ENCODE peak calls at places on chromosomes 11 and 22, in nine cellular contexts. One of them, this sample, is unnamed. For H3K4me1, the result is how much of the 10 kb centered on the place peaks cover.

GRCh38 chr11:28632338-28632737 is 524.1 kb downstream of the METTL15 start:
- DNase-seq in CD4-positive, alpha-beta memory T cell: no peak
- DNase-seq in fibroblast of lung: no peak
- DNase-seq in neural progenitor cell: no peak
- DNase-seq in H1: no peak
- DNase-seq in tibial nerve: no peak
- DNase-seq in upper lobe of right lung: no peak
- DNase-seq in stomach: no peak
- DNase-seq in mucosa of descending colon: no peak
- DNase-seq in this sample: no peak

GRCh38 chr22:50078761-50079160 is 6.5 kb downstream of the MLC1 start:
- DNase-seq in fibroblast of lung: no peak
- DNase-seq in stomach: no peak
- DNase-seq in mucosa of descending colon: no peak
- DNase-seq in tibial nerve: no peak
- DNase-seq in H1: no peak
- DNase-seq in upper lobe of right lung: no peak
- DNase-seq in neural progenitor cell: no peak
- DNase-seq in CD4-positive, alpha-beta memory T cell: no peak
- DNase-seq in this sample: peak

GRCh38 chr11:116517584-116517983 is 255.2 kb downstream of the BUD13 start:
- DNase-seq in mucosa of descending colon: no peak
- DNase-seq in neural progenitor cell: no peak
- DNase-seq in upper lobe of right lung: no peak
- DNase-seq in tibial nerve: no peak
- DNase-seq in fibroblast of lung: no peak
- DNase-seq in H1: no peak
- DNase-seq in CD4-positive, alpha-beta memory T cell: no peak
- DNase-seq in stomach: peak
- DNase-seq in this sample: peak

GRCh38 chr11:116499396-116500001 is 273.3 kb downstream of the BUD13 start:
- DNase-seq in mucosa of descending colon: peak
- DNase-seq in stomach: peak
- DNase-seq in tibial nerve: peak
- DNase-seq in CD4-positive, alpha-beta memory T cell: no peak
- DNase-seq in neural progenitor cell: peak
- DNase-seq in upper lobe of right lung: peak
- DNase-seq in fibroblast of lung: peak
- DNase-seq in H1: peak
- DNase-seq in this sample: peak

GRCh38 chr11:224424-224823 is 11.7 kb downstream of the SIRT3 start:
- DNase-seq in fibroblast of lung: no peak
- DNase-seq in H1: no peak
- DNase-seq in CD4-positive, alpha-beta memory T cell: no peak
- DNase-seq in upper lobe of right lung: no peak
- DNase-seq in tibial nerve: no peak
- DNase-seq in mucosa of descending colon: no peak
- DNase-seq in stomach: no peak
- DNase-seq in neural progenitor cell: no peak
- DNase-seq in this sample: peak

GRCh38 chr11:12086271-12087074 is 23.9 kb upstream of the MICAL2 start:
- DNase-seq in fibroblast of lung: peak
- DNase-seq in mucosa of descending colon: peak
- DNase-seq in H1: no peak
- DNase-seq in upper lobe of right lung: peak
- DNase-seq in CD4-positive, alpha-beta memory T cell: no peak
- DNase-seq in stomach: peak
- DNase-seq in tibial nerve: no peak
- DNase-seq in neural progenitor cell: no peak
- DNase-seq in this sample: no peak

GRCh38 chr11:44737222-44737621 is 10.5 kb downstream of the TSPAN18 start:
- DNase-seq in CD4-positive, alpha-beta memory T cell: no peak
- DNase-seq in mucosa of descending colon: no peak
- DNase-seq in stomach: no peak
- DNase-seq in fibroblast of lung: no peak
- DNase-seq in upper lobe of right lung: no peak
- DNase-seq in tibial nerve: no peak
- DNase-seq in neural progenitor cell: no peak
- DNase-seq in H1: no peak
- DNase-seq in this sample: no peak

GRCh38 chr11:102436546-102436945 is 16.0 kb downstream of the TMEM123 start:
- DNase-seq in mucosa of descending colon: no peak
- DNase-seq in neural progenitor cell: no peak
- DNase-seq in fibroblast of lung: peak
- DNase-seq in upper lobe of right lung: no peak
- DNase-seq in tibial nerve: no peak
- DNase-seq in stomach: no peak
- DNase-seq in H1: no peak
- DNase-seq in CD4-positive, alpha-beta memory T cell: no peak
- DNase-seq in this sample: no peak

GRCh38 chr11:1560011-1560579 is 12.0 kb downstream of the DUSP8 start:
- DNase-seq in neural progenitor cell: no peak
- DNase-seq in upper lobe of right lung: peak
- DNase-seq in H1: no peak
- DNase-seq in mucosa of descending colon: no peak
- DNase-seq in stomach: no peak
- DNase-seq in CD4-positive, alpha-beta memory T cell: no peak
- DNase-seq in fibroblast of lung: no peak
- DNase-seq in tibial nerve: no peak
- DNase-seq in this sample: no peak

DNA sequence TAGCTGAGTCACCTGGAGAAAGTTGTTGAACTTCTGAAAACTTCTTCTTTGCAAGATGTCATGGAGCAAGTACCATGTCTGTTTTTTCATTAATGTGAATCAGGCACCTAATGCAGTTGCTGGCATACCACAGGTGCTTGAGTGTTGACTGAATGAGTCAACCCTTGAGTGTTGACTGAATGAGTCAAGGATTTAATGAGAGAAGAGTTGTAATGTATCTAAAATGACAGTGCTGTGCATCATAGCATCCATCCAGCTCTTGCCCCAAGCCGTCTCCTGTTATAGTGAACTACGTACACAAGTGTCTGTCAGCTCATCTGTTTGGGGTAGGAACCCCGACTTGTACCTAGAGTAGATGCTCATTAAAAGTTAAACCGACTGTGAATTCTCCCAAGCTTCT is 93.1 kb downstream of the CWC15 start:
- DNase-seq in upper lobe of right lung: no peak
- DNase-seq in mucosa of descending colon: no peak
- DNase-seq in tibial nerve: no peak
- DNase-seq in fibroblast of lung: no peak
- DNase-seq in neural progenitor cell: no peak
- DNase-seq in stomach: no peak
- DNase-seq in H1: no peak
- DNase-seq in CD4-positive, alpha-beta memory T cell: no peak
- DNase-seq in this sample: no peak
- H3K4me1 ChIP-seq in upper lobe of right lung: under half
- H3K4me1 ChIP-seq in mucosa of descending colon: under half
- H3K4me1 ChIP-seq in tibial nerve: under half
- H3K4me1 ChIP-seq in fibroblast of lung: under half
- H3K4me1 ChIP-seq in neural progenitor cell: under half
- H3K4me1 ChIP-seq in stomach: under half
- H3K4me1 ChIP-seq in H1: under half
- H3K4me1 ChIP-seq in CD4-positive, alpha-beta memory T cell: under half
- H3K4me1 ChIP-seq in this sample: under half

DNA sequence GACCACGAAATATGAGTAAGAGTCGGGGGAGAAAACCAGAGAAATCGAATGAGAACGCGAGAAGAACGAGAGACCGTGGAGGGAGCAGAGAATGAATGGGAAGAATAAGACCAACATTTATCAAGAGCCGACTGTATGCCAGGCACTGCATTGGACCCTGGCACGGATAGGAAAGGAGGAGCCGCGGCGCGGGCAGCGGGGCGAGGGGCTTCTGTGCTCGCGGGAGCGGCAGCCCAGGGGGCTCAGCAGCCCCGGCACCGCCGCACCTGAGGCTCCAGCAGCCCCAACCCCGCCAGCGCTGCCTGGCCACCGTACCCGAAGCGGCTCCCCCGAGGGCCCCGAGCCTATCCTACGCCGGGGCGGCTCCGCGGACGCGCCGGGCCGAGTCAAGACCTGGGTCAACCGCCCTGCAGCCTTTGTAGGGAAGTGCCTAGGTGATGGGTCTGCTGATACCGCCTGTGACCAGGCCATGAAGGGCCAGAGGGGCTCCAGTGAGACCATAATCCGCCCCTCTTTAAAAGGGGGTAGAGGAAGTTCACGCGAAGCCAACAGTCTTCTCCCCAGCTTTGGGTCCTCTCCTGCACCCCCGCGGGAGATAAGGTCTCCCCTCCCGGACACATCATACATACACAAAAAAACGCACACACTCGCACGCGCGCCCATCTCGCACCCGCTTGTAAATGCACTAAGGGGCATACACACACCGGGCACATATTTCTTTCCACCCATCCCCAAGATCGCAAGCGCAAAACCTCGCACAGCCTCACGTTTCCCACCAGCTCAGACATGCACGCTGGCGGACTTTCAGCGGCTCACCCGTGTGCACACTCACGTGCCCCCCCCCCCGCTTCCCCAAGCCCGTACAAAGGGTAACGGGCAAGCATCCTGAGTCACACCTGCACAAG is 964 bp upstream of the RTN4RL2 start:
- DNase-seq in neural progenitor cell: peak
- DNase-seq in CD4-positive, alpha-beta memory T cell: no peak
- DNase-seq in mucosa of descending colon: no peak
- DNase-seq in tibial nerve: no peak
- DNase-seq in upper lobe of right lung: no peak
- DNase-seq in stomach: no peak
- DNase-seq in fibroblast of lung: no peak
- DNase-seq in H1: peak
- DNase-seq in this sample: peak
- H3K4me3 ChIP-seq in neural progenitor cell: peak
- H3K4me3 ChIP-seq in CD4-positive, alpha-beta memory T cell: peak
- H3K4me3 ChIP-seq in mucosa of descending colon: no peak
- H3K4me3 ChIP-seq in tibial nerve: peak
- H3K4me3 ChIP-seq in upper lobe of right lung: peak
- H3K4me3 ChIP-seq in stomach: peak
- H3K4me3 ChIP-seq in fibroblast of lung: peak
- H3K4me3 ChIP-seq in H1: peak
- H3K4me3 ChIP-seq in this sample: peak

GRCh38 chr11:100695911-100696310 is 8.8 kb downstream of the ARHGAP42 start:
- DNase-seq in CD4-positive, alpha-beta memory T cell: no peak
- DNase-seq in H1: no peak
- DNase-seq in tibial nerve: no peak
- DNase-seq in fibroblast of lung: no peak
- DNase-seq in stomach: no peak
- DNase-seq in neural progenitor cell: no peak
- DNase-seq in upper lobe of right lung: no peak
- DNase-seq in mucosa of descending colon: no peak
- DNase-seq in this sample: no peak
- H3K4me1 ChIP-seq in CD4-positive, alpha-beta memory T cell: under half
- H3K4me1 ChIP-seq in H1: under half
- H3K4me1 ChIP-seq in tibial nerve: under half
- H3K4me1 ChIP-seq in fibroblast of lung: under half
- H3K4me1 ChIP-seq in stomach: under half
- H3K4me1 ChIP-seq in neural progenitor cell: under half
- H3K4me1 ChIP-seq in upper lobe of right lung: under half
- H3K4me1 ChIP-seq in mucosa of descending colon: under half
- H3K4me1 ChIP-seq in this sample: under half

GRCh38 chr11:60952742-60953170 is 780 bp upstream of the SLC15A3 start:
- DNase-seq in upper lobe of right lung: no peak
- DNase-seq in fibroblast of lung: no peak
- DNase-seq in mucosa of descending colon: no peak
- DNase-seq in H1: no peak
- DNase-seq in tibial nerve: no peak
- DNase-seq in neural progenitor cell: no peak
- DNase-seq in stomach: no peak
- DNase-seq in CD4-positive, alpha-beta memory T cell: no peak
- DNase-seq in this sample: no peak
- H3K4me3 ChIP-seq in upper lobe of right lung: peak
- H3K4me3 ChIP-seq in fibroblast of lung: peak
- H3K4me3 ChIP-seq in mucosa of descending colon: no peak
- H3K4me3 ChIP-seq in H1: no peak
- H3K4me3 ChIP-seq in tibial nerve: peak
- H3K4me3 ChIP-seq in neural progenitor cell: no peak
- H3K4me3 ChIP-seq in stomach: peak
- H3K4me3 ChIP-seq in CD4-positive, alpha-beta memory T cell: no peak
- H3K4me3 ChIP-seq in this sample: no peak

DNA sequence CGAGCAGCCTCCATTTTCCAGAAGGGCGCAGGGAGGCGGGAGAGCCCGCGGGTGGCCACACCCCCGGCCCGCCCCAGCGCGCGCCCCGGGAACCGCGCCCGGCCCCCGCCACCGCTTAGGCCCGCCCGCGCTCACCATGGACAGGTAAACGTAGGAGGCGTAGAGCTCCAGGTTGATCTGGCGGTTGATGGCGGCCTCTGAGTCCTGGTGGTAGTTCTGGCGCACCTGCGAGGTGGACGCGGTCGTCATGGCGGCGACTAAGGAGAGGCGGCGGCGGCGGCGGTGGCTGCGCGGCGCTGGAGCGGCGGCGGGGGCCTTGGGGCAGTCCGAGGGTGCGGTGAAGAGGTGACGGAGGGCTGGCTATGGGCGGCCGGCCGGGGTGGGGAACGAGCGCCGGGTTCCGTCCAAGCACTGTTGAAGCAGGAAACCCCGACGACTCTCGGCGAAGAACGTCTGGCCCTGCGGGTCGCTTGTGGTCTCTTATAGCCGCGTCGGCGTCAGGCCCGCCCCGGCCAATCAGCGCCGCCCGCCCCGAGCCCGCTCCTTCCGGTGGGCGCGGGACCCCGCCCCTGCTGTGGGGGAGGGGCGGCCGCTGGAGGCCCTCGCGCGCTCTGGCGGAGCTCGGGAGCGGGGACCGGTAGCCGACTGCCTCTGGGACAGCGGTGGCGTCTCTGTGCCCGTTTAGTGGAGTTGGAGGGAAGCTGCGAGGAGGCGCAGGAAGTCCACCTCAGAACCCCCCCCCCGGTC is at the start of gene FTH1:
- DNase-seq in upper lobe of right lung: peak
- DNase-seq in mucosa of descending colon: peak
- DNase-seq in CD4-positive, alpha-beta memory T cell: peak
- DNase-seq in stomach: peak
- DNase-seq in tibial nerve: peak
- DNase-seq in fibroblast of lung: peak
- DNase-seq in neural progenitor cell: peak
- DNase-seq in H1: peak
- DNase-seq in this sample: peak
- H3K4me1 ChIP-seq in upper lobe of right lung: half or more
- H3K4me1 ChIP-seq in mucosa of descending colon: under half
- H3K4me1 ChIP-seq in CD4-positive, alpha-beta memory T cell: under half
- H3K4me1 ChIP-seq in stomach: half or more
- H3K4me1 ChIP-seq in tibial nerve: half or more
- H3K4me1 ChIP-seq in fibroblast of lung: under half
- H3K4me1 ChIP-seq in neural progenitor cell: under half
- H3K4me1 ChIP-seq in H1: under half
- H3K4me1 ChIP-seq in this sample: under half